ENCODE peak calls at places on chromosomes 2 and 18, in eight cellular contexts. B, J, A, P, X, F, H and U are unnamed samples.
A peak's percentile ranks its signal among the peaks of the same experiment; 100 is the strongest.

GRCh38 chr2:214376631-214377624 is 33.9 kb upstream of the VWC2L start:
- DNase-seq in B (no peak), J (no peak), A (no peak), P (no peak), X (no peak), F (peak; percentile 7), H (no peak), U (peak; percentile 1)

GRCh38 chr18:62991389-62991788 is 276.0 kb downstream of the PHLPP1 start:
- DNase-seq in B (no peak), J (no peak), A (no peak), P (no peak), X (no peak), F (no peak), H (no peak), U (no peak)

GRCh38 chr2:201158111-201158929 is 24.6 kb upstream of the CASP10 start:
- DNase-seq in B (peak; percentile 74), J (peak; percentile 88), A (peak; percentile 37), P (peak; percentile 75), X (peak; percentile 86), F (peak; percentile 80), H (peak; percentile 87), U (peak; percentile 91)

GRCh38 chr2:88590998-88591613 is 36.2 kb downstream of the EIF2AK3 start:
- DNase-seq in B (peak; percentile 36), J (no peak), A (peak; percentile 25), P (peak; percentile 61), X (peak; percentile 80), F (peak; percentile 65), H (peak; percentile 74), U (peak; percentile 85)

GRCh38 chr2:15670469-15670868 is 78.8 kb downstream of the DDX1 start:
- DNase-seq in B (no peak), J (no peak), A (no peak), P (no peak), X (no peak), F (no peak), H (no peak), U (no peak)

GRCh38 chr2:12493031-12493513 is 223.7 kb upstream of the TRIB2 start:
- DNase-seq in B (peak; percentile 89), J (no peak), A (no peak), P (no peak), X (peak; percentile 65), F (peak; percentile 93), H (peak; percentile 79), U (peak; percentile 99)

GRCh38 chr2:133400411-133400810 is 167.9 kb downstream of the NCKAP5 start:
- DNase-seq in B (no peak), J (no peak), A (no peak), P (no peak), X (no peak), F (no peak), H (no peak), U (no peak)

GRCh38 chr2:199273043-199273647 is 184.6 kb downstream of the SATB2 start:
- DNase-seq in B (peak; percentile 49), J (no peak), A (peak; percentile 87), P (no peak), X (peak; percentile 87), F (peak; percentile 60), H (peak; percentile 56), U (peak; percentile 73)

GRCh38 chr2:128941676-128942075 is 623.0 kb upstream of the HS6ST1 start:
- DNase-seq in B (no peak), J (no peak), A (no peak), P (no peak), X (no peak), F (no peak), H (no peak), U (no peak)

GRCh38 chr2:173998386-173998785 is 33.2 kb upstream of the SP3 start:
- DNase-seq in B (no peak), J (no peak), A (no peak), P (no peak), X (no peak), F (no peak), H (no peak), U (no peak)

GRCh38 chr2:235592430-235592829 is 98.6 kb downstream of the AGAP1 start:
- DNase-seq in B (no peak), J (no peak), A (no peak), P (no peak), X (no peak), F (peak; percentile 44), H (no peak), U (no peak)

GRCh38 chr2:9408641-9409151 is 14.6 kb downstream of the ITGB1BP1 start:
- DNase-seq in B (peak; percentile 51), J (no peak), A (no peak), P (no peak), X (no peak), F (peak; percentile 53), H (no peak), U (peak; percentile 37)

GRCh38 chr2:45299361-45299760 is 290.1 kb upstream of the SIX2 start:
- DNase-seq in B (no peak), J (no peak), A (no peak), P (no peak), X (no peak), F (no peak), H (no peak), U (no peak)

GRCh38 chr18:48404707-48405106 is 4.5 kb downstream of the ZBTB7C start:
- DNase-seq in B (no peak), J (no peak), A (no peak), P (no peak), X (no peak), F (no peak), H (no peak), U (no peak)

GRCh38 chr2:170885130-170885791 is 43.8 kb upstream of the GORASP2 start:
- DNase-seq in B (no peak), J (no peak), A (no peak), P (no peak), X (no peak), F (no peak), H (no peak), U (no peak)

GRCh38 chr18:10351221-10351795 is 103.1 kb upstream of the APCDD1 start:
- DNase-seq in B (no peak), J (no peak), A (peak; percentile 17), P (no peak), X (no peak), F (no peak), H (no peak), U (no peak)

GRCh38 chr18:61286867-61287266 is 46.4 kb upstream of the CDH20 start:
- DNase-seq in B (no peak), J (no peak), A (no peak), P (no peak), X (no peak), F (no peak), H (no peak), U (no peak)

GRCh38 chr2:125318740-125319139 is 1293.7 kb downstream of the CNTNAP5 start:
- DNase-seq in B (no peak), J (no peak), A (no peak), P (no peak), X (no peak), F (no peak), H (no peak), U (no peak)

DNA sequence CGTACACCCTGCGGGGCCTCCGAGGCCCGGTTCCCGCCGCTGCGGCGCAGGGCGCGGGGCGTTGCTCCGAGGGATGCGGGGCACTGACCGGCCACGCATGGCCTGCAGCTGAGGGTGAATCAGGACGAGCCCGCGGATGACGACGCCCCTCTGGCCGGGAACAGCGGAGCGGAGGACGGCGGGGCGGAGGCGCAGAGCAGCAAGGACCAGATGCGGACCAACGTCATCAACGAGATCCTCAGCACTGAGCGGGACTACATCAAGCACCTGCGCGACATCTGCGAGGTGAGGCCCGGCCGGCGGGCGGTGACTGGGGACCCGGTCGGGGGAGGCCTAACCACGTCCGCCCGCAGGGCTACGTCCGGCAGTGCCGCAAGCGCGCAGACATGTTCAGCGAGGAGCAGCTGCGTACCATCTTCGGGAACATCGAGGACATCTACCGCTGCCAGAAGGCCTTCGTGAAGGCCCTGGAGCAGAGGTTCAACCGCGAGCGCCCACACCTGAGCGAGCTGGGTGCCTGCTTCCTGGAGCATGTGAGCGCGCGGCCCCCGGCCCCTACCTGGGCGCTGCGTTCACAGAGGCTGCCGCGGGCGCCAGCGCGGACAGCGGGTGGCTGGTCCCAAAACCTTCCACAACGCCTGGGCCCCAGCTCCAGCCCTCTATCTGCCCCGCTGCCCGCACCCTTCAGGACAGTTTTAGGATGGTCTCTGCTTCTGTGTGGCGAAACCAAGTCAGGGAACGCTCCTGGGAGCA is 53.2 kb downstream of the FAM168B start:
- DNase-seq in B (no peak), J (peak; percentile 28), A (no peak), P (no peak), X (no peak), F (no peak), H (no peak), U (no peak)
- H3K4me3 ChIP-seq in B (no peak overlapping the region), J (no peak overlapping the region), A (peak overlapping the region; percentile 3), P (no peak overlapping the region), X (peak overlapping the region; percentile 21), F (no peak overlapping the region), H (no peak overlapping the region), U (peak overlapping the region; percentile 33)

DNA sequence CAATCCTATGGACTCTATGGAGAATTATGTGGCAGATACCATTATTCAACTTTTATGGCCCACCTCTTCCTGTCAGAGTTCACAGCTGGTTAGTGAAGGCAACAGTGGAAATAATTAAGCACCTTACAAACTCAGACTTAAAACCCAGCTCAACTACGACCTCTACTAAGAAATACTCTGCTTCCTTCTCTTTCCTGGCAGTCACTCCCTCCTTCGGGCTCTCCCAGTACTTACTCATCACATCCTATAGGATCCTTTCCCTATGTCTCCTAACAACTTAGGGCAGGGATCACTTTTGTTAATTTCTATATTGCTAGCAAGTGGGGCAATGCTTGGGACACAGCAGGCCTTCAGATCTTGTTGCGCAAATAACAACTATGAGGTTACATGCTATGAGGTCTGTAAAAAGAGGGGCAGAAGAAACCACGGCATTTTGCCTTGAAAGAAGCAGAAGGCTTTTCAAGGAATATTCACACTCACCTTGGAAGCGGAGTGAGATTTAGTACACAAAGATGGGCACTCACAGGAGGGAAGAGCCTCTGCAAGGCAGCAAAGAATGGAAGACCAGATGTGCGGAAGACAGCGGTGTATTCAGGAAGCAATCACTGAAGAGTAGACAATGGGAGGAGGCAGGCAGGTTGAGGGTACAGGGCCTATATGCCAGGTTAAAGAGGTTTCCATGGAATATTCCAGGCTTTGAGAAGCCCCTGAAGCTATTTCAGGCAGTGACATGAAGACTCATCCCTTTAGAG is 2.1 kb downstream of the STK39 start:
- DNase-seq in B (no peak), J (no peak), A (no peak), P (no peak), X (peak; percentile 20), F (no peak), H (peak; percentile 36), U (peak; percentile 29)
- H3K4me3 ChIP-seq in B (peak overlapping the region; percentile 71), J (peak overlapping the region; percentile 76), A (peak overlapping the region; percentile 60), P (peak overlapping the region; percentile 75), X (peak overlapping the region; percentile 82), F (peak overlapping the region; percentile 77), H (peak overlapping the region; percentile 82), U (no peak overlapping the region)

DNA sequence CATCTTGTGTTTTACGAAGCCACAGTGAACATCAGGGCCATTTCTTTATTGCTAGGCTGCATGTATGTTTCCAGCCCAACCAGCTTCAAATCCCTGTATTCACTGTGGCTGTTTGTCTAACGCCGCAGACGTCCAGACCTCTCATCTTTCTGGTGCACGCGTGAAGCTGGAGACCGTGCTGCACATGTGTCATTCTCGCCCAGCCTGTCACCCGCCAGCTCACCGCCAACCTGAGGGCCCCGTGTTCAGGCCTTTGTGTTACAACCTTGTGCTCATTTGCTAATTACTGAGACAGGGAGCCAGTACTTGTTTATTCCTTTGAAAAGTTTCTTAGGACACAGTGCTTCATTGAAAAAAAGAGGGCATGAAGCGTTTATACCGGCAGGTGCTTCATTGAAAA is 21.4 kb downstream of the SALL3 start:
- DNase-seq in B (no peak), J (no peak), A (no peak), P (no peak), X (no peak), F (no peak), H (no peak), U (no peak)
- H3K4me3 ChIP-seq in B (no peak overlapping the region), J (no peak overlapping the region), A (no peak overlapping the region), P (no peak overlapping the region), X (no peak overlapping the region), F (no peak overlapping the region), H (no peak overlapping the region), U (no peak overlapping the region)

GRCh38 chr2:165911231-165911630 is 42.3 kb downstream of the TTC21B start:
- DNase-seq in B (no peak), J (no peak), A (no peak), P (no peak), X (peak; percentile 16), F (peak; percentile 25), H (no peak), U (peak; percentile 57)
- H3K4me3 ChIP-seq in B (no peak overlapping the region), J (no peak overlapping the region), A (no peak overlapping the region), P (no peak overlapping the region), X (no peak overlapping the region), F (no peak overlapping the region), H (no peak overlapping the region), U (no peak overlapping the region)